ENCODE peak calls at places on chromosomes 16 and 17, in six cellular contexts. Z is adrenal gland, A is heart left ventricle, N is A549, O is HCT116, D is body of pancreas. B is an unnamed sample.

GRCh38 chr17:77462101-77462500 is 321.3 kb downstream of the SEC14L1 start:
- DNase-seq in N (no peak), A (no peak), O (no peak), Z (no peak), D (no peak), B (no peak)

GRCh38 chr17:78650093-78650715 is 73.0 kb upstream of the DNAH17 start:
- DNase-seq in Z (no peak), O (no peak), D (no peak), A (no peak), N (peak), B (no peak)

GRCh38 chr17:57033296-57033695 is 51.8 kb upstream of the AKAP1 start:
- DNase-seq in A (peak), O (no peak), N (no peak), Z (no peak), D (peak), B (no peak)

GRCh38 chr17:6019959-6020358 is 50.2 kb upstream of the WSCD1 start:
- DNase-seq in N (no peak), O (no peak), D (no peak), Z (no peak), A (no peak), B (no peak)

GRCh38 chr17:63961355-63962207 is 11.1 kb downstream of the SCN4A start:
- DNase-seq in N (peak), O (peak), Z (peak), A (peak), D (peak), B (peak)

GRCh38 chr17:1100382-1100781 is 79.4 kb downstream of the ABR start:
- DNase-seq in Z (no peak), N (no peak), O (no peak), A (no peak), D (no peak), B (no peak)

GRCh38 chr17:41324180-41325075 is 8.9 kb upstream of the KRTAP17-1 start:
- DNase-seq in O (peak), N (peak), A (no peak), D (no peak), Z (no peak), B (peak)

GRCh38 chr17:70271200-70271599 is 101.9 kb downstream of the KCNJ2 start:
- DNase-seq in D (no peak), Z (no peak), N (no peak), O (no peak), A (no peak), B (no peak)

GRCh38 chr17:55722742-55723487 is at the start of gene TMEM100:
- DNase-seq in O (no peak), N (no peak), D (no peak), A (no peak), Z (peak), B (peak)

GRCh38 chr17:45370949-45371413 is 54.2 kb upstream of the MAP3K14 start:
- DNase-seq in O (peak), A (no peak), Z (no peak), N (peak), D (no peak), B (peak)

GRCh38 chr16:20734782-20735181 is 6.8 kb downstream of the THUMPD1 start:
- DNase-seq in O (no peak), N (no peak), D (no peak), Z (no peak), A (no peak), B (no peak)

GRCh38 chr16:56372013-56372634 is 53.2 kb downstream of the AMFR start:
- DNase-seq in O (no peak), D (no peak), Z (no peak), A (no peak), N (no peak), B (no peak)

GRCh38 chr16:14409563-14409962 is 220.5 kb downstream of the PARN start:
- DNase-seq in D (no peak), A (no peak), O (no peak), N (peak), Z (no peak), B (peak)

GRCh38 chr16:426115-426905 is 861 bp downstream of the RAB11FIP3 start:
- DNase-seq in O (no peak), D (peak), A (peak), N (no peak), Z (peak), B (no peak)

GRCh38 chr17:47254403-47254943 is 846 bp downstream of the ITGB3 start:
- DNase-seq in N (no peak), A (no peak), D (no peak), Z (no peak), O (no peak), B (no peak)

GRCh38 chr17:73493212-73493814 is 150.9 kb downstream of the SDK2 start:
- DNase-seq in A (no peak), D (no peak), O (no peak), N (no peak), Z (no peak), B (no peak)

GRCh38 chr17:17304521-17304985 is 1.4 kb downstream of the NT5M start:
- DNase-seq in D (no peak), Z (no peak), A (no peak), N (no peak), O (no peak), B (no peak)

GRCh38 chr17:58658804-58659713 is 32.8 kb downstream of the TEX14 start:
- DNase-seq in D (peak), O (peak), N (peak), Z (peak), A (peak), B (peak)

GRCh38 chr16:67025151-67025550 is 3.8 kb upstream of the CBFB start:
- DNase-seq in D (peak), Z (no peak), O (no peak), A (peak), N (no peak), B (no peak)

GRCh38 chr16:31331807-31332301 is 23.1 kb upstream of the ITGAX start:
- DNase-seq in A (no peak), Z (no peak), O (no peak), D (no peak), N (no peak), B (no peak)

GRCh38 chr16:23359092-23359760 is 57.1 kb downstream of the SCNN1B start:
- DNase-seq in Z (no peak), D (no peak), O (no peak), A (no peak), N (no peak), B (no peak)

GRCh38 chr16:81080233-81080632 is 3.2 kb upstream of the C16orf46 start:
- DNase-seq in O (no peak), A (no peak), N (no peak), Z (no peak), D (no peak), B (no peak)

GRCh38 chr16:73743665-73744496 is 552.7 kb upstream of the PSMD7 start:
- DNase-seq in N (peak), A (no peak), O (no peak), D (no peak), Z (no peak), B (no peak)

GRCh38 chr17:20207295-20207985 is 198.3 kb downstream of the SPECC1 start:
- DNase-seq in D (no peak), O (no peak), N (no peak), A (no peak), Z (no peak), B (no peak)

GRCh38 chr17:43750154-43750553 is 8.4 kb downstream of the SOST start:
- DNase-seq in O (no peak), N (no peak), D (no peak), Z (no peak), A (no peak), B (no peak)

GRCh38 chr17:66764559-66764958 is 70.4 kb upstream of the CACNG5 start:
- DNase-seq in D (peak), A (no peak), O (no peak), N (no peak), Z (no peak), B (no peak)

GRCh38 chr17:76585649-76586593 is at the start of gene ST6GALNAC2:
- DNase-seq in A (peak), Z (peak), D (peak), N (peak), O (peak), B (peak)

GRCh38 chr17:27356091-27356705 is 62.3 kb downstream of the WSB1 start:
- DNase-seq in O (no peak), Z (no peak), A (no peak), D (no peak), N (no peak), B (no peak)

GRCh38 chr17:57009737-57010445 is 32.0 kb downstream of the SCPEP1 start:
- DNase-seq in N (peak), O (peak), Z (peak), D (peak), A (peak), B (peak)

GRCh38 chr17:74751210-74751529 is 2.7 kb downstream of the NHERF1 start:
- DNase-seq in O (no peak), Z (no peak), D (no peak), A (no peak), N (no peak), B (no peak)

GRCh38 chr17:73969956-73970355 is 233.5 kb upstream of the RPL38 start:
- DNase-seq in O (no peak), A (peak), N (no peak), D (no peak), Z (no peak), B (peak)

DNA sequence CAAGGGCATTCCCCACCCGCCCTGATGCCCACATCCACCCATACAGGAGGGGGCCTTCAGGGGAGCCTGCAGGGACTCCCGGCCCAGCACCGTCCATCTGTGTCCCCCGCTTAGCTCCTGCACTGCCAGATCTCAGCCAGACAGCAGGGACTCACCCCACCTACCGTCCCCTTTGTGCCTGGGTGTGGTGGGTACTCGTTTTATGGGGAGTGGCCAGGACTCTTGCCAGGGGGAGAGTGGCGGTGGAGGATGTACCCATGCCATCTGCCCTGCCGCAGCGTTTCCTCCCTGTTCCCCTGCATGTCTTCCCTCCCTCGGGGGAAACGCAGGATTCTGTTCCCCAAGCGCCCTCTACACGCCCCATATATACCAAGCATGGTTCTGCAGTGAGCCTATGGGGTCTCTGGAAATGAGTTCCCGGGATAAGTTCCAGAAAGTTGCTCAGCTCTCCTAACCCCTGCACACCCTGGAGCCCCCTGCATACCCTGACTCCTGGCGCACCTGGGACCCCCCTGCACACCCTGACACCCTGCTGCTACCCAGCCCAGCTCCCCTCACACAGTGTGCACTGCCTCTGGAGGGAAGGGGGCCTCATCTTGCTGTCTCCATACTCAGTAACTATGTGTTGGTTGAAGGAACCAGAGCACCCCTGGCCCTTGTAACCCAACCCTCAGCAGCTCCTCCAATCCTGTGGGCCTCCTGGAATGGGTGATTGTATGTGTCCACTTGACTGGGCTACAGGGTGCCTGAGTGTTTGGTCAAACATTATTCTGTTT is 4.2 kb upstream of the MAFG start:
- DNase-seq in N (no peak), D (no peak), Z (no peak), O (no peak), A (no peak), B (no peak)
- TF ChIP-seq POLR2A in N (peak), D (no peak), Z (no peak), O (peak), A (no peak), B (no peak)

GRCh38 chr16:59108374-59108773 is 374.3 kb upstream of the GOT2 start:
- DNase-seq in D (no peak), O (no peak), N (peak), A (no peak), Z (no peak), B (no peak)
- TF ChIP-seq CTCF in D (no peak), O (no peak), N (peak), A (no peak), Z (no peak), B (no peak)

GRCh38 chr17:81309140-81309858 is 14.2 kb upstream of the SLC38A10 start:
- DNase-seq in A (peak), N (peak), D (peak), O (peak), Z (peak), B (peak)
- TF ChIP-seq POLR2A in A (peak), N (peak), D (peak), O (peak), Z (peak), B (no peak)

GRCh38 chr17:81397314-81398169 is 2.3 kb downstream of the BAHCC1 start:
- DNase-seq in N (peak), O (no peak), Z (no peak), D (no peak), A (no peak), B (no peak)
- TF ChIP-seq CTCF in N (no peak), O (peak), Z (peak), D (peak), A (no peak), B (no peak)

DNA sequence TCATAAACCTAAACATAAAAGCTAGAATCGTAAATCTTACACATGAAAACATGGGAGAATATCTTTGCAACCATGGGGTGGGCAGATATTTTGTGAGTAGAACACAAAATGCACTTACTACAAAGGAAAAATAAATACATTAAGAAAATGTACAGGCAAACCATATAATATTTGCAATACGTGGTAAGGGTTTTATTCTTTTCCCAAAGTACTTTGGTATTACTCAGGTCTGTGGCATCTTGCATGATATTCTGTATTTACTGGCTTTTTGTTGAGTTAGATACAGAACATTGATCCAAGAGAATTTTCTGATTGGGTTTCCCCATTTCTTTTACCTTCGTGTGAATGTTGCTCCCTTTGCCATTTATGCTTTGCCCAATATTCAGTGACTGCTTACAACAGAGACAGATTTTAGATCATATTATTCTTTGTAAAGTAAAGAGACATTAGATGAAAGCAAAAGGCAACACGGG is 33.0 kb upstream of the ARHGAP17 start:
- DNase-seq in Z (no peak), O (no peak), D (no peak), A (no peak), N (no peak), B (no peak)
- TF ChIP-seq POLR2A in Z (no peak), O (no peak), D (no peak), A (no peak), N (no peak), B (no peak)